ENCODE peak calls at places on chromosomes 7 and 10, in four cellular contexts. A is activated naive CD4-positive, alpha-beta T cell; V is AG10803; B is glutamatergic neuron. J is an unnamed sample.

GRCh38 chr10:61170594-61170993 is 226.6 kb upstream of the RHOBTB1 start:
- DNase-seq in B (no peak), A (no peak), V (no peak), J (no peak)

GRCh38 chr7:82481499-82482097 is 38.0 kb upstream of the CACNA2D1 start:
- DNase-seq in V (peak; percentile 30), A (no peak), B (no peak), J (no peak)

GRCh38 chr7:15228891-15229290 is 326.3 kb upstream of the DGKB start:
- DNase-seq in B (no peak), A (no peak), V (no peak), J (no peak)

GRCh38 chr10:28774051-28774995 is 97.0 kb downstream of the BAMBI start:
- DNase-seq in V (no peak), B (no peak), A (no peak), J (no peak)

GRCh38 chr10:86082556-86082955 is 284.0 kb downstream of the GRID1 start:
- DNase-seq in A (no peak), V (no peak), B (no peak), J (no peak)

GRCh38 chr10:95375418-95375817 is 84.6 kb upstream of the PDLIM1 start:
- DNase-seq in B (no peak), A (no peak), V (no peak), J (no peak)

GRCh38 chr7:13981070-13981469 is 8.4 kb downstream of the ETV1 start:
- DNase-seq in V (peak; percentile 97), A (no peak), B (no peak), J (no peak)

GRCh38 chr10:132376394-132376851 is 20.6 kb upstream of the PWWP2B start:
- DNase-seq in B (peak; percentile 12), A (no peak), V (no peak), J (no peak)

GRCh38 chr7:42689626-42690025 is 222.2 kb downstream of the C7orf25 start:
- DNase-seq in B (no peak), A (no peak), V (no peak), J (no peak)

GRCh38 chr7:25391295-25391861 is 163.1 kb upstream of the NPVF start:
- DNase-seq in V (peak; percentile 27), B (no peak), A (no peak), J (no peak)

GRCh38 chr10:26714816-26715487 is 17.5 kb downstream of the PDSS1 start:
- DNase-seq in A (no peak), V (no peak), B (no peak), J (no peak)

GRCh38 chr7:47587976-47588375 is 6.1 kb upstream of the TNS3 start:
- DNase-seq in B (no peak), A (no peak), V (no peak), J (no peak)

GRCh38 chr10:113268186-113268585 is 284.7 kb upstream of the HABP2 start:
- DNase-seq in B (no peak), V (peak; percentile 94), A (no peak), J (no peak)

GRCh38 chr10:103480521-103480920 is 1.5 kb upstream of the CALHM3 start:
- DNase-seq in V (peak; percentile 36), A (no peak), B (no peak), J (no peak)

GRCh38 chr10:13587367-13587766 is 602 bp downstream of the PRPF18 start:
- DNase-seq in A (no peak), B (peak; percentile 22), V (no peak), J (no peak)

GRCh38 chr10:2508971-2509605 is 558.3 kb upstream of the PFKP start:
- DNase-seq in V (peak; percentile 34), B (no peak), A (no peak), J (no peak)

GRCh38 chr7:27151945-27152815 is at the start of gene HOXA3:
- DNase-seq in A (no peak), V (peak; percentile 84), B (no peak), J (peak; percentile 47)

GRCh38 chr10:528173-529165 is 161.0 kb downstream of the DIP2C start:
- DNase-seq in A (no peak), V (no peak), B (no peak), J (no peak)

GRCh38 chr10:45082176-45082575 is 81.5 kb downstream of the ZNF22 start:
- DNase-seq in A (no peak), V (no peak), B (no peak), J (no peak)

GRCh38 chr10:103695584-103696005 is 159.8 kb downstream of the SH3PXD2A start:
- DNase-seq in V (peak; percentile 88), A (no peak), B (no peak), J (no peak)

J was measured in omental fat pad.